ENCODE peak calls at places on chromosomes 16 and 17, in eight cellular contexts. One of them, this sample, is unnamed.

GRCh38 chr17:28916302-28916934 is 13.5 kb upstream of the DHRS13 start:
- DNase-seq in DND-41: peak; percentile 50
- DNase-seq in IMR-90: peak; percentile 43
- DNase-seq in SK-N-SH: peak; percentile 49
- DNase-seq in stomach: peak; percentile 60
- DNase-seq in kidney: no peak
- DNase-seq in psoas muscle: no peak
- DNase-seq in lung: peak; percentile 42
- DNase-seq in this sample: no peak

GRCh38 chr17:58568050-58568830 is 53.8 kb upstream of the MTMR4 start:
- DNase-seq in psoas muscle: no peak
- DNase-seq in kidney: no peak
- DNase-seq in SK-N-SH: no peak
- DNase-seq in lung: no peak
- DNase-seq in stomach: no peak
- DNase-seq in DND-41: no peak
- DNase-seq in IMR-90: no peak
- DNase-seq in this sample: no peak

GRCh38 chr17:16287563-16288027 is 65.7 kb downstream of the CENPV start:
- DNase-seq in stomach: peak; percentile 37
- DNase-seq in DND-41: no peak
- DNase-seq in SK-N-SH: no peak
- DNase-seq in psoas muscle: no peak
- DNase-seq in kidney: no peak
- DNase-seq in lung: no peak
- DNase-seq in IMR-90: peak; percentile 87
- DNase-seq in this sample: no peak

GRCh38 chr17:67821871-67822367 is 3.4 kb upstream of the BPTF start:
- DNase-seq in DND-41: no peak
- DNase-seq in IMR-90: no peak
- DNase-seq in psoas muscle: no peak
- DNase-seq in kidney: no peak
- DNase-seq in lung: no peak
- DNase-seq in SK-N-SH: no peak
- DNase-seq in stomach: no peak
- DNase-seq in this sample: no peak

GRCh38 chr16:74999208-74999682 is 421 bp downstream of the ZNRF1 start:
- DNase-seq in SK-N-SH: no peak
- DNase-seq in stomach: no peak
- DNase-seq in psoas muscle: peak; percentile 49
- DNase-seq in kidney: peak; percentile 76
- DNase-seq in DND-41: peak; percentile 46
- DNase-seq in IMR-90: no peak
- DNase-seq in lung: no peak
- DNase-seq in this sample: peak; percentile 54

GRCh38 chr17:66667491-66668030 is 167.4 kb upstream of the CACNG5 start:
- DNase-seq in DND-41: peak; percentile 79
- DNase-seq in SK-N-SH: no peak
- DNase-seq in lung: no peak
- DNase-seq in IMR-90: no peak
- DNase-seq in kidney: no peak
- DNase-seq in stomach: no peak
- DNase-seq in psoas muscle: no peak
- DNase-seq in this sample: no peak

GRCh38 chr17:2875608-2876007 is 79.4 kb downstream of the RAP1GAP2 start:
- DNase-seq in SK-N-SH: no peak
- DNase-seq in lung: no peak
- DNase-seq in DND-41: no peak
- DNase-seq in kidney: no peak
- DNase-seq in IMR-90: no peak
- DNase-seq in psoas muscle: no peak
- DNase-seq in stomach: no peak
- DNase-seq in this sample: no peak

GRCh38 chr17:32783602-32784001 is 93.3 kb downstream of the MYO1D start:
- DNase-seq in lung: no peak
- DNase-seq in DND-41: no peak
- DNase-seq in IMR-90: peak; percentile 66
- DNase-seq in stomach: no peak
- DNase-seq in psoas muscle: no peak
- DNase-seq in kidney: no peak
- DNase-seq in SK-N-SH: peak; percentile 49
- DNase-seq in this sample: no peak

GRCh38 chr16:48542020-48542473 is 67.9 kb downstream of the N4BP1 start:
- DNase-seq in psoas muscle: peak; percentile 46
- DNase-seq in IMR-90: peak; percentile 54
- DNase-seq in DND-41: peak; percentile 24
- DNase-seq in kidney: peak; percentile 80
- DNase-seq in SK-N-SH: peak; percentile 78
- DNase-seq in stomach: no peak
- DNase-seq in lung: peak; percentile 61
- DNase-seq in this sample: peak; percentile 88

GRCh38 chr17:62179525-62180161 is 114.6 kb upstream of the MED13 start:
- DNase-seq in lung: no peak
- DNase-seq in IMR-90: peak; percentile 50
- DNase-seq in DND-41: no peak
- DNase-seq in psoas muscle: no peak
- DNase-seq in SK-N-SH: no peak
- DNase-seq in kidney: no peak
- DNase-seq in stomach: no peak
- DNase-seq in this sample: no peak

GRCh38 chr16:54945063-54945462 is 14.4 kb downstream of the IRX5 start:
- DNase-seq in psoas muscle: no peak
- DNase-seq in DND-41: no peak
- DNase-seq in lung: no peak
- DNase-seq in stomach: no peak
- DNase-seq in SK-N-SH: no peak
- DNase-seq in IMR-90: no peak
- DNase-seq in kidney: no peak
- DNase-seq in this sample: no peak

GRCh38 chr17:16491131-16491702 is 776 bp downstream of the LRRC75A start:
- DNase-seq in SK-N-SH: peak; percentile 54
- DNase-seq in stomach: peak; percentile 28
- DNase-seq in psoas muscle: no peak
- DNase-seq in IMR-90: no peak
- DNase-seq in DND-41: peak; percentile 12
- DNase-seq in lung: no peak
- DNase-seq in kidney: no peak
- DNase-seq in this sample: no peak

GRCh38 chr16:75351183-75351582 is 82.1 kb downstream of the CFDP1 start:
- DNase-seq in lung: no peak
- DNase-seq in psoas muscle: no peak
- DNase-seq in DND-41: no peak
- DNase-seq in kidney: no peak
- DNase-seq in IMR-90: peak; percentile 80
- DNase-seq in SK-N-SH: peak; percentile 27
- DNase-seq in stomach: no peak
- DNase-seq in this sample: no peak

GRCh38 chr17:16129441-16129840 is 85.9 kb downstream of the NCOR1 start:
- DNase-seq in SK-N-SH: no peak
- DNase-seq in IMR-90: no peak
- DNase-seq in stomach: no peak
- DNase-seq in kidney: no peak
- DNase-seq in lung: no peak
- DNase-seq in psoas muscle: no peak
- DNase-seq in DND-41: no peak
- DNase-seq in this sample: no peak

GRCh38 chr17:34892864-34893263 is 68.4 kb downstream of the CCT6B start:
- DNase-seq in SK-N-SH: peak; percentile 86
- DNase-seq in psoas muscle: no peak
- DNase-seq in lung: no peak
- DNase-seq in IMR-90: no peak
- DNase-seq in stomach: no peak
- DNase-seq in kidney: no peak
- DNase-seq in DND-41: peak; percentile 24
- DNase-seq in this sample: no peak

GRCh38 chr16:73025111-73025505 is 22.8 kb downstream of the ZFHX3 start:
- DNase-seq in DND-41: no peak
- DNase-seq in psoas muscle: peak; percentile 32
- DNase-seq in lung: no peak
- DNase-seq in SK-N-SH: no peak
- DNase-seq in stomach: no peak
- DNase-seq in kidney: no peak
- DNase-seq in IMR-90: no peak
- DNase-seq in this sample: peak; percentile 59
- H3K4me1 ChIP-seq in DND-41: no peaks in the 10 kb centered on the region
- H3K4me1 ChIP-seq in psoas muscle: peaks cover 86% of the 10 kb centered on the region
- H3K4me1 ChIP-seq in lung: peaks cover 25% of the 10 kb centered on the region
- H3K4me1 ChIP-seq in SK-N-SH: no peaks in the 10 kb centered on the region
- H3K4me1 ChIP-seq in stomach: peaks cover 37% of the 10 kb centered on the region
- H3K4me1 ChIP-seq in kidney: peaks cover 17% of the 10 kb centered on the region
- H3K4me1 ChIP-seq in IMR-90: peaks cover 10% of the 10 kb centered on the region
- H3K4me1 ChIP-seq in this sample: peaks cover 4% of the 10 kb centered on the region

DNA sequence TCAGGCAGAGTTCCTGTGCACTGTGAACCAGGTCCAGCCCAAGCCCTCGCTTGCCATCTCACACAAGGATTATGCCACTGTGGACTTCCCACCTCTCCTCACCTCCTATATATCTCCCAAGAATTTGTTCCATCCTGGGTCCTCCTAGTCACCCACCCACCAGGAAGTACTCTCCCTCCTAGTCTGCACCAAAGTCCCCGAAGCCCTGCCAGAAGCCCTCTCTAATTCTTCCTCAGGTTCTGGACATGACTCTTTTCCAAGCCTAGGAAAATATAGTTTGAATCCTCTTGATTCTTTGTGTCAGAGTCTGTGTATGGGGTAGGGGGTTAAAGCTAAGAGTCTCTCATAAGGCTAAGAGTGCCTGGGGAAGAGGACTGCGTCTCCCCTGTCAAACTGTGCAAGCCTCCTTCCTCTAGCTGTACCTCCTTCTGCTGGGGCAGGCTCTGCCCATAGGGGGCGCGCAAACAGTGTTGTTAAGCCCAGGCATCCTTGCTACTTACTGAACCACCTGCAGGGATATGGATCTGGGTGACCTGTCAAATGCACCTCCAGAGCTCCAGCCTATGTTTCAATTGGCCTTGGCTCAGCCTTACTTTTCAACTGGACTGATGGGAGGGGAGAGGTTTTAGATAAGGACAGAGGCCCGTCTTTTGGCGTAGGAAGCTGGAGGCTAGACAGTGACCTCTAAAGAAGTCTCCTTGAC is 16.6 kb upstream of the DLX4 start:
- DNase-seq in IMR-90: peak; percentile 40
- DNase-seq in DND-41: peak; percentile 61
- DNase-seq in SK-N-SH: peak; percentile 87
- DNase-seq in stomach: peak; percentile 88
- DNase-seq in lung: peak; percentile 81
- DNase-seq in kidney: peak; percentile 87
- DNase-seq in psoas muscle: peak; percentile 72
- DNase-seq in this sample: peak; percentile 84
- H3K4me1 ChIP-seq in IMR-90: no peaks in the 10 kb centered on the region
- H3K4me1 ChIP-seq in DND-41: no peaks in the 10 kb centered on the region
- H3K4me1 ChIP-seq in SK-N-SH: no peaks in the 10 kb centered on the region
- H3K4me1 ChIP-seq in stomach: no peaks in the 10 kb centered on the region
- H3K4me1 ChIP-seq in lung: no peaks in the 10 kb centered on the region
- H3K4me1 ChIP-seq in kidney: no peaks in the 10 kb centered on the region
- H3K4me1 ChIP-seq in psoas muscle: no peaks in the 10 kb centered on the region
- H3K4me1 ChIP-seq in this sample: no peaks in the 10 kb centered on the region

DNA sequence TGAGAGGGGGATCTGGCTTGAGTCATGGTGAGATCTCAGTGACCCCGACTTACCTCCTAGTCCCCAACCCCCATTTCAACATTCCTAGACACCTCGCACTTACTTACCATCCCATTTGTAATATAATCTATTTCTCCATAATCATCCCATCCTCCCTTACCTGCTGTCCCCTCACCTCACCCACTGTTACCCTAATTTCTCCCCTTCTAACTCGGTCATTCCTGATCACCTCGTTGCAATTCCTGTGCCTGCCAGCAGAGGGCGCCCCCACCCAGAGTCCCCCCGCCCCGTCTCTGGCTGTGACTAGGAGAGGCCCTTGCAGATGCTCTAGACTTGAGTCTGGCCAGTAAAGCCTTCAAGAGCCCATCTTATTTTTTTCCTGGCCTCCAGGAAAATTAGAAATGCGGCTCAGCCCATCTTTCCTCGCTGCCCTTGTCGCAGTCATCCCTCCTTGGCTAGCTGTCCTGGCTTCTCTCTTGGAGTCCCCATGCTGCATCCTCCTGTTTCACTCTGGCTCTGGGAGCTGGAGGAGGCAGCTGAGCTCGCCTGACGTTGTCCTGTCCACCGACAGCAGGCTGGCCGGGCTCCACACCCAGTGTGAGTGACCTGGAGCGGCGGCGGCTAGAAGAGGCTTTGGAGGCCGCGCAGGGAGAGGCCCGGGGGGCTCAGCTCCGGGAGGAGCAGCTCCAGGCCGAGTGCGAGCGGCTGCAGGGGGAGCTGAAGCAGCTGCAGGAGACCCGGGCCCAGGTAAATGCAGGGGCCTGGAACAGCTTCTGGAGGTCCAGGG is 5.0 kb downstream of the TBKBP1 start:
- DNase-seq in IMR-90: peak; percentile 29
- DNase-seq in SK-N-SH: peak; percentile 98
- DNase-seq in lung: peak; percentile 70
- DNase-seq in DND-41: peak; percentile 75
- DNase-seq in psoas muscle: peak; percentile 51
- DNase-seq in stomach: peak; percentile 72
- DNase-seq in kidney: peak; percentile 77
- DNase-seq in this sample: no peak
- H3K4me1 ChIP-seq in IMR-90: peaks cover 6% of the 10 kb centered on the region
- H3K4me1 ChIP-seq in SK-N-SH: peaks cover 5% of the 10 kb centered on the region
- H3K4me1 ChIP-seq in lung: peaks cover 11% of the 10 kb centered on the region
- H3K4me1 ChIP-seq in DND-41: peaks cover 20% of the 10 kb centered on the region
- H3K4me1 ChIP-seq in psoas muscle: peaks cover 4% of the 10 kb centered on the region
- H3K4me1 ChIP-seq in stomach: peaks cover 34% of the 10 kb centered on the region
- H3K4me1 ChIP-seq in kidney: no peaks in the 10 kb centered on the region
- H3K4me1 ChIP-seq in this sample: no peaks in the 10 kb centered on the region

DNA sequence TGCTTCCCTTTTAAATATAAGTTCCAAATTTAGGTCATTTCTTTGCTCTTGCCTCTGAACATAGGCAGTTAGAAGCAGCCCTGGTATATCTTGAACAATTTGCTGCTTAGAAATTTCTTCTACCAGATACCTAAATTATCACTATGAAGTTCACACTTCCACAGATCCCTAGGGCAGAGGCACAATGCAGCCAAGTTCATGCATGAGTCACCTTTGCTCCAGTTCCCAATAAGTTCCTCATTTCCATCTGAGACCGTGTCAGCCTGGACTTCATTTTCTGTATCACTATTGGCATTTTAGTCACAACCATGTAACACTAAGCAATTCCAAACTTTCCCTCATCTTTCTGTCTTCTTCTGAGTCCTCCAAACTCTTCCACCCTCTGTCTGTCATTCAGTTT is 44.9 kb downstream of the KCNJ16 start:
- DNase-seq in lung: no peak
- DNase-seq in DND-41: no peak
- DNase-seq in SK-N-SH: no peak
- DNase-seq in stomach: no peak
- DNase-seq in psoas muscle: no peak
- DNase-seq in kidney: no peak
- DNase-seq in IMR-90: no peak
- DNase-seq in this sample: no peak
- H3K4me1 ChIP-seq in lung: peaks cover 3% of the 10 kb centered on the region
- H3K4me1 ChIP-seq in DND-41: no peaks in the 10 kb centered on the region
- H3K4me1 ChIP-seq in SK-N-SH: no peaks in the 10 kb centered on the region
- H3K4me1 ChIP-seq in stomach: peaks cover 4% of the 10 kb centered on the region
- H3K4me1 ChIP-seq in psoas muscle: no peaks in the 10 kb centered on the region
- H3K4me1 ChIP-seq in kidney: no peaks in the 10 kb centered on the region
- H3K4me1 ChIP-seq in IMR-90: no peaks in the 10 kb centered on the region
- H3K4me1 ChIP-seq in this sample: no peaks in the 10 kb centered on the region

GRCh38 chr16:77986021-77986420 is 36.3 kb upstream of the CLEC3A start:
- DNase-seq in lung: no peak
- DNase-seq in stomach: no peak
- DNase-seq in DND-41: no peak
- DNase-seq in IMR-90: no peak
- DNase-seq in SK-N-SH: no peak
- DNase-seq in kidney: no peak
- DNase-seq in psoas muscle: no peak
- DNase-seq in this sample: no peak
- H3K4me1 ChIP-seq in lung: no peaks in the 10 kb centered on the region
- H3K4me1 ChIP-seq in stomach: no peaks in the 10 kb centered on the region
- H3K4me1 ChIP-seq in DND-41: no peaks in the 10 kb centered on the region
- H3K4me1 ChIP-seq in IMR-90: no peaks in the 10 kb centered on the region
- H3K4me1 ChIP-seq in SK-N-SH: no peaks in the 10 kb centered on the region
- H3K4me1 ChIP-seq in kidney: no peaks in the 10 kb centered on the region
- H3K4me1 ChIP-seq in psoas muscle: no peaks in the 10 kb centered on the region
- H3K4me1 ChIP-seq in this sample: no peaks in the 10 kb centered on the region

GRCh38 chr16:2470234-2470601 is 879 bp upstream of the NTN3 start:
- DNase-seq in IMR-90: no peak
- DNase-seq in lung: no peak
- DNase-seq in DND-41: no peak
- DNase-seq in stomach: no peak
- DNase-seq in SK-N-SH: no peak
- DNase-seq in kidney: no peak
- DNase-seq in psoas muscle: no peak
- DNase-seq in this sample: no peak
- H3K4me1 ChIP-seq in IMR-90: peaks cover 20% of the 10 kb centered on the region
- H3K4me1 ChIP-seq in lung: peaks cover 20% of the 10 kb centered on the region
- H3K4me1 ChIP-seq in DND-41: peaks cover 74% of the 10 kb centered on the region
- H3K4me1 ChIP-seq in stomach: peaks cover 60% of the 10 kb centered on the region
- H3K4me1 ChIP-seq in SK-N-SH: peaks cover 6% of the 10 kb centered on the region
- H3K4me1 ChIP-seq in kidney: no peaks in the 10 kb centered on the region
- H3K4me1 ChIP-seq in psoas muscle: peaks cover 30% of the 10 kb centered on the region
- H3K4me1 ChIP-seq in this sample: no peaks in the 10 kb centered on the region

This sample was measured in aorta.